ENCODE peak calls at places on chromosomes 11 and 22, in five cellular contexts. S, C, H, K and A are unnamed samples.

GRCh38 chr11:65718964-65719492 is 1.6 kb downstream of the RNASEH2C start:
- DNase-seq in S (no peak), C (peak; percentile 78), H (no peak), K (peak; percentile 29), A (no peak)

GRCh38 chr11:30107899-30108298 is 91.1 kb upstream of the KCNA4 start:
- DNase-seq in S (no peak), C (no peak), H (peak; percentile 44), K (peak; percentile 92), A (no peak)

GRCh38 chr11:44018127-44018521 is 29.7 kb upstream of the ACCSL start:
- DNase-seq in S (no peak), C (no peak), H (no peak), K (no peak), A (no peak)

GRCh38 chr11:44782478-44782877 is 55.7 kb downstream of the TSPAN18 start:
- DNase-seq in S (no peak), C (no peak), H (no peak), K (no peak), A (no peak)

GRCh38 chr22:23716811-23717801 is 26.3 kb downstream of the RGL4 start:
- DNase-seq in S (peak; percentile 89), C (peak; percentile 83), H (peak; percentile 94), K (peak; percentile 89), A (peak; percentile 81)

GRCh38 chr11:108524422-108524821 is 26.2 kb upstream of the POGLUT3 start:
- DNase-seq in S (no peak), C (no peak), H (no peak), K (peak; percentile 3), A (peak; percentile 71)

GRCh38 chr11:80586464-80586863 is 1145.6 kb upstream of the TENM4 start:
- DNase-seq in S (no peak), C (no peak), H (no peak), K (no peak), A (no peak)

GRCh38 chr11:119450590-119450989 is 27.6 kb upstream of the THY1 start:
- DNase-seq in S (no peak), C (no peak), H (no peak), K (no peak), A (no peak)

GRCh38 chr11:7303146-7303545 is 51.4 kb downstream of the SYT9 start:
- DNase-seq in S (no peak), C (no peak), H (no peak), K (no peak), A (no peak)

GRCh38 chr22:45336971-45337431 is 27.3 kb downstream of the FAM118A start:
- DNase-seq in S (no peak), C (peak; percentile 75), H (peak; percentile 18), K (peak; percentile 77), A (peak; percentile 90)

GRCh38 chr11:126328444-126328843 is 24.6 kb downstream of the DCPS start:
- DNase-seq in S (no peak), C (no peak), H (no peak), K (no peak), A (no peak)

GRCh38 chr22:19806213-19807160 is 45.9 kb downstream of the TBX1 start:
- DNase-seq in S (no peak), C (peak; percentile 12), H (peak; percentile 54), K (no peak), A (peak; percentile 93)

GRCh38 chr11:128643661-128644060 is 50.2 kb upstream of the FLI1 start:
- DNase-seq in S (no peak), C (no peak), H (no peak), K (no peak), A (no peak)

GRCh38 chr22:42933783-42934144 is 76.7 kb upstream of the ARFGAP3 start:
- DNase-seq in S (no peak), C (peak; percentile 68), H (no peak), K (peak; percentile 96), A (peak; percentile 40)

GRCh38 chr11:111454561-111455192 is 57.5 kb downstream of the BTG4 start:
- DNase-seq in S (peak; percentile 58), C (no peak), H (peak; percentile 85), K (peak; percentile 60), A (peak; percentile 49)

GRCh38 chr22:20013382-20013871 is 3.2 kb downstream of the ARVCF start:
- DNase-seq in S (peak; percentile 82), C (peak; percentile 47), H (peak; percentile 63), K (peak; percentile 53), A (no peak)

GRCh38 chr22:50490531-50491308 is 4.1 kb downstream of the MIOX start:
- DNase-seq in S (no peak), C (no peak), H (peak; percentile 47), K (no peak), A (no peak)

GRCh38 chr22:49417833-49418232 is 409.8 kb downstream of the BRD1 start:
- DNase-seq in S (no peak), C (no peak), H (no peak), K (no peak), A (no peak)

GRCh38 chr22:37164535-37164887 is 14.8 kb upstream of the IL2RB start:
- DNase-seq in S (no peak), C (no peak), H (no peak), K (no peak), A (no peak)

GRCh38 chr22:37163096-37163489 is 13.4 kb upstream of the IL2RB start:
- DNase-seq in S (no peak), C (no peak), H (no peak), K (no peak), A (no peak)

GRCh38 chr22:37163618-37164534 is 14.2 kb upstream of the IL2RB start:
- DNase-seq in S (no peak), C (no peak), H (no peak), K (no peak), A (no peak)

GRCh38 chr22:37161442-37161841 is 11.7 kb upstream of the IL2RB start:
- DNase-seq in S (no peak), C (no peak), H (peak; percentile 21), K (no peak), A (no peak)

GRCh38 chr22:37162221-37163095 is 12.7 kb upstream of the IL2RB start:
- DNase-seq in S (no peak), C (no peak), H (no peak), K (no peak), A (no peak)
- TF ChIP-seq CTCF in S (no peak), C (no peak), H (no peak), K (no peak), A (no peak)

DNA sequence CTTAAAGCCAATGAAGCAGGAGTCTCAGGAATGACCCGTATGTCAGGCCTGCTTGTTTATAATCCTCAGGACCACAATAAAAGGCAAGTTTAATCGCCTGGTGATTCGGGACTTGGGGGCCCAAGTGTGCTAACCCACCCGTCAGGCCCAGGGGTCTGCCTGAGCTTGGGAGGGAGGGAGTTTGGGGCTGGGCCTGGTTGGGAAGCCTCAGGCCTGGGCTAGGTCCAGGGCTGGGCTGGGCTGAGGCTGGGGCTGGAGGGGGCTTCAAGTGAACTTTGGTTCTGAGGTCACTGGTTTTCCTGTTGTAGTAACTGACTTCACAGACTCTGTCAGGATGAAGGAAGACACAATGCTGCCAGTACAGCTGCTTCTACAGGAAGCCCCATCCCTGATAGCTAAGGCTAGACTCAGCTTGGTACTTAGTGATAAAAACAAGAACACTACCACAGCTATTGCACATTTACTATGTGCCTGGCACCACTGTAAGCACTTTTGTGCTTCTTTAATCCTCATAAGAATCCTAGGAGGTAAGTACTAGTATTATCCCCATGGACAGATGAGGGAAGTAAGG is 179.4 kb upstream of the ZBED5 start:
- DNase-seq in S (no peak), C (no peak), H (no peak), K (no peak), A (no peak)
- TF ChIP-seq CTCF in S (no peak), C (no peak), H (no peak), K (no peak), A (no peak)

GRCh38 chr11:117181586-117182550 is 3.3 kb downstream of the SIDT2 start:
- DNase-seq in S (no peak), C (peak; percentile 3), H (no peak), K (no peak), A (peak; percentile 3)

GRCh38 chr11:117179048-117179999 is 781 bp downstream of the SIDT2 start:
- DNase-seq in S (peak; percentile 41), C (no peak), H (peak; percentile 93), K (peak; percentile 52), A (no peak)

GRCh38 chr11:117182551-117182935 is 4.0 kb downstream of the SIDT2 start:
- DNase-seq in S (no peak), C (no peak), H (no peak), K (no peak), A (peak; percentile 3)

GRCh38 chr11:117180020-117180419 is 1.5 kb downstream of the SIDT2 start:
- DNase-seq in S (no peak), C (no peak), H (no peak), K (no peak), A (no peak)

DNA sequence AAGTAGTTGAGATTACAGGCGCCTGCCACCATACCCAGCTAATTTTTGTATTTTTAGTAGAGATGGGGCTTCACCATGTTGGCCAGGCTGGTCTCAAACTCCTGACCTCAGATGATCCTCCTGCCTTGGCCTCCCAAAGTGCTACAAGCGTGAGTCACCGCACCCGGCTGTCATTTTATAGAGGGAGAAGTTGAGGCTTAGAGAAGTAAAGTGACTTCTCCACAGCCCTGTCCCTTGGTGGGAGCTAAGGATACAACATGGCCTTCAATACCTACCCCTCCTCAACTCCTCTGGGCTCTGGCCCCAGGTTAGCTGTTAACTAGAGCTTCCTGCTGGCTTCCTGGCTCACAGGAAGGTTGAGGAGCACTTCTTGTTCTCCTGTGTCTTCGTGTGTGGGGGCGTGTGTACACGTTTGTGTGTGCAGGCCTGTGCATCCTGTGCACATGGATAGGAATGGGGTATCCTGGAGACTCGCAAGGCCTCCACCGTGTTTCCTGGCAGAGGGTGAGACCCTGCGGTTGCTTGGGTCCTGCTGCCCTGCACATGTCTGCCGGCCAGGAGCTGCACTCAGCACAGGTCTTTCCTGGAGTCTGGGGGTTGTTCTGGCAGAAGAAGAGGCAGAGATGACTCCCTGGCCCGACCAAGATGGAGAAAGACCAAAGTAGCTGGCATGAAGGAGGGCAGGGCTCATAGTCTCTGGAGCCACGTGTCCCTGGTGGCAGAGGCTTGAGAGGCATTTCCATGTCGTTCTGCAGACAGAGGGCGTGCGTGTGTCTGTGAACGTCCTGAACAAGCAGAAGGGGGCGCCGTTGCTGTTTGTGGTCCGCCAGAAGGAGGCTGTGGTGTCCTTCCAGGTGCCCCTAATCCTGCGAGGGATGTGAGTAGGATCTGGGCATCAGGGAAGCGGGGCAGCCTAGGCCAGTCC is 2.4 kb downstream of the SIDT2 start:
- DNase-seq in S (peak; percentile 58), C (peak; percentile 92), H (peak; percentile 92), K (peak; percentile 81), A (peak; percentile 65)
- TF ChIP-seq CTCF in S (peak; percentile 51), C (peak; percentile 61), H (peak; percentile 94), K (peak; percentile 76), A (peak; percentile 76)

DNA sequence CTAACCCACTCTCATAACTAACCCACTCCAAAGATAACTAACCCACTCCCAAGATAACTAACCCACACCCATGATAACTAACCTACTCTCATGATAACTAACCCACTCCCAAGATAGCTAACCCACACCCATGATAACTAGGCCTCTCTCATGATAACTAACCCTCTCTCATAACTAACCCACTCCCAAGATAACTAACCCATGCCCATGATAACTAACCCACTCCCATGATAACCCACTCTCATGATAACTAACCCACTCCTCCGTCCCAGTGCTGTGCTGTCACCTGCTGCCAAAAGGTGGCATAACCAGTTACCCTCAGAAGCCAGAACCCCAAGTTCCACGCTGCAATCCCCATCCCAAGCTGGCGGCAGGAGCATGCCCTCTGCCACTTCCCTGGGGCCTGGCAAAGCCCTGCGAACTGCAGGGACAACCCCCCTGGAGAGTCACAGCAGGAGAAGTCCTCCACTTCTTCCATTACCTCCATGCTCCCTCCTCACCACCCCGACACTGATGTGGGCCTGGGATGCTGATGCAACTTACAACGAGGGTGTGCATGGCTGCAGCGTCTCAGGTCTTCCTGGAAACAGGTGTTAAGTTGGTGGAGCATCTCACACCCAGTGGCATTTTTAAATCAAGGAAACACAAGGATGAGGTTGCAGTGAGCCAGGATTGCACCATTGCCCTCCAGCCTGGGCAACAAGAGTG is 30.8 kb upstream of the CELSR1 start:
- DNase-seq in S (no peak), C (no peak), H (no peak), K (no peak), A (no peak)
- TF ChIP-seq CTCF in S (peak; percentile 13), C (no peak), H (no peak), K (no peak), A (no peak)